ENCODE peak calls at places on chromosomes 3 and 15, in seven cellular contexts. One of them, this sample, is unnamed.

GRCh38 chr3:196288141-196288460 is 575 bp upstream of the PCYT1A start:
- DNase-seq in left ventricle myocardium inferior: no peak
- DNase-seq in lower lobe of right lung: no peak
- DNase-seq in nephron progenitor cell: no peak
- DNase-seq in EH: peak
- DNase-seq in EL: peak
- DNase-seq in AG08396: no peak
- DNase-seq in this sample: no peak

GRCh38 chr3:52525666-52526065 is 8.0 kb downstream of the NT5DC2 start:
- DNase-seq in AG08396: no peak
- DNase-seq in left ventricle myocardium inferior: no peak
- DNase-seq in lower lobe of right lung: peak
- DNase-seq in EL: no peak
- DNase-seq in nephron progenitor cell: no peak
- DNase-seq in EH: no peak
- DNase-seq in this sample: no peak

GRCh38 chr15:85531083-85531482 is 150.7 kb downstream of the AKAP13 start:
- DNase-seq in AG08396: no peak
- DNase-seq in lower lobe of right lung: no peak
- DNase-seq in nephron progenitor cell: no peak
- DNase-seq in EH: peak
- DNase-seq in EL: peak
- DNase-seq in left ventricle myocardium inferior: no peak
- DNase-seq in this sample: no peak

GRCh38 chr3:72329354-72329753 is 518.9 kb downstream of the SHQ1 start:
- DNase-seq in AG08396: peak
- DNase-seq in EH: peak
- DNase-seq in lower lobe of right lung: no peak
- DNase-seq in EL: no peak
- DNase-seq in nephron progenitor cell: no peak
- DNase-seq in left ventricle myocardium inferior: peak
- DNase-seq in this sample: no peak

GRCh38 chr3:159761826-159762225 is 226.8 kb upstream of the IL12A start:
- DNase-seq in left ventricle myocardium inferior: no peak
- DNase-seq in AG08396: no peak
- DNase-seq in EL: no peak
- DNase-seq in nephron progenitor cell: no peak
- DNase-seq in lower lobe of right lung: no peak
- DNase-seq in EH: no peak
- DNase-seq in this sample: no peak

GRCh38 chr3:41169038-41169437 is 30.3 kb upstream of the CTNNB1 start:
- DNase-seq in lower lobe of right lung: no peak
- DNase-seq in AG08396: no peak
- DNase-seq in nephron progenitor cell: no peak
- DNase-seq in EH: peak
- DNase-seq in EL: no peak
- DNase-seq in left ventricle myocardium inferior: no peak
- DNase-seq in this sample: no peak

GRCh38 chr15:76073554-76073953 is 13.8 kb downstream of the TMEM266 start:
- DNase-seq in nephron progenitor cell: no peak
- DNase-seq in lower lobe of right lung: no peak
- DNase-seq in EL: peak
- DNase-seq in left ventricle myocardium inferior: no peak
- DNase-seq in AG08396: no peak
- DNase-seq in EH: peak
- DNase-seq in this sample: no peak

GRCh38 chr15:25185156-25185710 is 230.4 kb downstream of the SNRPN start:
- DNase-seq in left ventricle myocardium inferior: peak
- DNase-seq in nephron progenitor cell: no peak
- DNase-seq in AG08396: no peak
- DNase-seq in EH: no peak
- DNase-seq in lower lobe of right lung: peak
- DNase-seq in EL: no peak
- DNase-seq in this sample: no peak

GRCh38 chr15:80710635-80711553 is 15.8 kb downstream of the ABHD17C start:
- DNase-seq in EL: peak
- DNase-seq in left ventricle myocardium inferior: no peak
- DNase-seq in EH: peak
- DNase-seq in AG08396: no peak
- DNase-seq in lower lobe of right lung: no peak
- DNase-seq in nephron progenitor cell: no peak
- DNase-seq in this sample: no peak

GRCh38 chr3:126340943-126341754 is 16.1 kb downstream of the KLF15 start:
- DNase-seq in nephron progenitor cell: no peak
- DNase-seq in lower lobe of right lung: peak
- DNase-seq in AG08396: no peak
- DNase-seq in EL: no peak
- DNase-seq in left ventricle myocardium inferior: no peak
- DNase-seq in EH: no peak
- DNase-seq in this sample: peak

GRCh38 chr3:122057676-122058075 is 2.5 kb downstream of the CD86 start:
- DNase-seq in left ventricle myocardium inferior: no peak
- DNase-seq in lower lobe of right lung: no peak
- DNase-seq in nephron progenitor cell: no peak
- DNase-seq in EL: no peak
- DNase-seq in EH: no peak
- DNase-seq in AG08396: no peak
- DNase-seq in this sample: no peak

GRCh38 chr15:68022061-68022460 is 32.1 kb upstream of the PIAS1 start:
- DNase-seq in left ventricle myocardium inferior: peak
- DNase-seq in EH: no peak
- DNase-seq in EL: no peak
- DNase-seq in lower lobe of right lung: peak
- DNase-seq in nephron progenitor cell: no peak
- DNase-seq in AG08396: no peak
- DNase-seq in this sample: peak

GRCh38 chr15:75061272-75061671 is 37.9 kb downstream of the PPCDC start:
- DNase-seq in left ventricle myocardium inferior: no peak
- DNase-seq in AG08396: no peak
- DNase-seq in nephron progenitor cell: no peak
- DNase-seq in EL: peak
- DNase-seq in EH: peak
- DNase-seq in lower lobe of right lung: no peak
- DNase-seq in this sample: no peak

GRCh38 chr15:58182460-58183163 is 44.4 kb downstream of the AQP9 start:
- DNase-seq in AG08396: peak
- DNase-seq in left ventricle myocardium inferior: peak
- DNase-seq in lower lobe of right lung: no peak
- DNase-seq in nephron progenitor cell: peak
- DNase-seq in EL: peak
- DNase-seq in EH: peak
- DNase-seq in this sample: peak

GRCh38 chr15:51776952-51777574 is 25.7 kb downstream of the TMOD2 start:
- DNase-seq in EH: peak
- DNase-seq in EL: peak
- DNase-seq in lower lobe of right lung: no peak
- DNase-seq in left ventricle myocardium inferior: no peak
- DNase-seq in AG08396: peak
- DNase-seq in nephron progenitor cell: peak
- DNase-seq in this sample: peak

GRCh38 chr15:57751177-57751800 is 44.8 kb downstream of the POLR2M start:
- DNase-seq in EL: peak
- DNase-seq in AG08396: peak
- DNase-seq in EH: peak
- DNase-seq in left ventricle myocardium inferior: no peak
- DNase-seq in lower lobe of right lung: no peak
- DNase-seq in nephron progenitor cell: no peak
- DNase-seq in this sample: no peak

GRCh38 chr3:69747511-69748248 is 8.4 kb downstream of the MITF start:
- DNase-seq in nephron progenitor cell: no peak
- DNase-seq in EL: peak
- DNase-seq in left ventricle myocardium inferior: no peak
- DNase-seq in lower lobe of right lung: no peak
- DNase-seq in AG08396: no peak
- DNase-seq in EH: peak
- DNase-seq in this sample: no peak

GRCh38 chr15:39657714-39658113 is 76.8 kb downstream of the THBS1 start:
- DNase-seq in AG08396: peak
- DNase-seq in lower lobe of right lung: no peak
- DNase-seq in EL: peak
- DNase-seq in left ventricle myocardium inferior: no peak
- DNase-seq in EH: peak
- DNase-seq in nephron progenitor cell: no peak
- DNase-seq in this sample: no peak

GRCh38 chr15:70347321-70347720 is 249.6 kb upstream of the TLE3 start:
- DNase-seq in left ventricle myocardium inferior: no peak
- DNase-seq in nephron progenitor cell: no peak
- DNase-seq in lower lobe of right lung: no peak
- DNase-seq in AG08396: no peak
- DNase-seq in EH: no peak
- DNase-seq in EL: no peak
- DNase-seq in this sample: no peak

GRCh38 chr3:160668454-160668853 is 8.5 kb upstream of the ARL14 start:
- DNase-seq in EH: no peak
- DNase-seq in AG08396: no peak
- DNase-seq in nephron progenitor cell: no peak
- DNase-seq in left ventricle myocardium inferior: no peak
- DNase-seq in EL: no peak
- DNase-seq in lower lobe of right lung: no peak
- DNase-seq in this sample: no peak

GRCh38 chr15:56148099-56148498 is 95.6 kb downstream of the RFX7 start:
- DNase-seq in left ventricle myocardium inferior: no peak
- DNase-seq in EH: no peak
- DNase-seq in EL: no peak
- DNase-seq in AG08396: no peak
- DNase-seq in lower lobe of right lung: no peak
- DNase-seq in nephron progenitor cell: no peak
- DNase-seq in this sample: no peak

GRCh38 chr15:69593981-69594966 is 141.7 kb downstream of the RPLP1 start:
- DNase-seq in lower lobe of right lung: peak
- DNase-seq in AG08396: peak
- DNase-seq in left ventricle myocardium inferior: peak
- DNase-seq in EL: no peak
- DNase-seq in nephron progenitor cell: no peak
- DNase-seq in EH: peak
- DNase-seq in this sample: peak

GRCh38 chr15:101070502-101071273 is 151.5 kb downstream of the LRRK1 start:
- DNase-seq in EL: peak
- DNase-seq in AG08396: peak
- DNase-seq in lower lobe of right lung: peak
- DNase-seq in left ventricle myocardium inferior: no peak
- DNase-seq in nephron progenitor cell: no peak
- DNase-seq in EH: peak
- DNase-seq in this sample: no peak

GRCh38 chr3:171284308-171285075 is 175.7 kb downstream of the TNIK start:
- DNase-seq in EL: peak
- DNase-seq in left ventricle myocardium inferior: no peak
- DNase-seq in AG08396: peak
- DNase-seq in lower lobe of right lung: no peak
- DNase-seq in nephron progenitor cell: no peak
- DNase-seq in EH: peak
- DNase-seq in this sample: no peak

GRCh38 chr15:62895139-62895866 is 147.2 kb upstream of the TPM1 start:
- DNase-seq in AG08396: no peak
- DNase-seq in EH: peak
- DNase-seq in left ventricle myocardium inferior: no peak
- DNase-seq in lower lobe of right lung: no peak
- DNase-seq in EL: peak
- DNase-seq in nephron progenitor cell: no peak
- DNase-seq in this sample: no peak

GRCh38 chr3:137385922-137386321 is 378.2 kb upstream of the SOX14 start:
- DNase-seq in lower lobe of right lung: no peak
- DNase-seq in EH: no peak
- DNase-seq in EL: no peak
- DNase-seq in left ventricle myocardium inferior: no peak
- DNase-seq in AG08396: no peak
- DNase-seq in nephron progenitor cell: no peak
- DNase-seq in this sample: no peak

GRCh38 chr15:40768492-40769309 is 1.1 kb upstream of the C15orf62 start:
- DNase-seq in lower lobe of right lung: peak
- DNase-seq in left ventricle myocardium inferior: no peak
- DNase-seq in AG08396: no peak
- DNase-seq in nephron progenitor cell: no peak
- DNase-seq in EL: no peak
- DNase-seq in EH: no peak
- DNase-seq in this sample: no peak

GRCh38 chr15:41169784-41170183 is 53.7 kb upstream of the INO80 start:
- DNase-seq in EH: no peak
- DNase-seq in lower lobe of right lung: peak
- DNase-seq in nephron progenitor cell: no peak
- DNase-seq in EL: no peak
- DNase-seq in left ventricle myocardium inferior: no peak
- DNase-seq in AG08396: no peak
- DNase-seq in this sample: no peak

GRCh38 chr3:70108072-70108471 is 108.5 kb downstream of the SAMMSON start:
- DNase-seq in lower lobe of right lung: peak
- DNase-seq in left ventricle myocardium inferior: no peak
- DNase-seq in EH: peak
- DNase-seq in EL: peak
- DNase-seq in nephron progenitor cell: peak
- DNase-seq in AG08396: peak
- DNase-seq in this sample: no peak

GRCh38 chr3:52813810-52814209 is 16.7 kb downstream of the ITIH4 start:
- DNase-seq in nephron progenitor cell: no peak
- DNase-seq in lower lobe of right lung: no peak
- DNase-seq in AG08396: no peak
- DNase-seq in left ventricle myocardium inferior: no peak
- DNase-seq in EH: no peak
- DNase-seq in EL: no peak
- DNase-seq in this sample: no peak

GRCh38 chr15:90799639-90800038 is 68.7 kb upstream of the FURIN start:
- DNase-seq in EH: no peak
- DNase-seq in AG08396: no peak
- DNase-seq in nephron progenitor cell: no peak
- DNase-seq in EL: no peak
- DNase-seq in lower lobe of right lung: no peak
- DNase-seq in left ventricle myocardium inferior: no peak
- DNase-seq in this sample: no peak

GRCh38 chr3:9615003-9615628 is 34.2 kb upstream of the MTMR14 start:
- DNase-seq in EH: no peak
- DNase-seq in lower lobe of right lung: no peak
- DNase-seq in left ventricle myocardium inferior: no peak
- DNase-seq in EL: no peak
- DNase-seq in AG08396: no peak
- DNase-seq in nephron progenitor cell: no peak
- DNase-seq in this sample: no peak

GRCh38 chr15:81317642-81318017 is 6.3 kb downstream of the STARD5 start:
- DNase-seq in left ventricle myocardium inferior: no peak
- DNase-seq in EH: no peak
- DNase-seq in EL: no peak
- DNase-seq in AG08396: no peak
- DNase-seq in nephron progenitor cell: no peak
- DNase-seq in lower lobe of right lung: no peak
- DNase-seq in this sample: no peak

GRCh38 chr15:94631608-94632007 is 400.2 kb downstream of the MCTP2 start:
- DNase-seq in EL: no peak
- DNase-seq in lower lobe of right lung: no peak
- DNase-seq in EH: no peak
- DNase-seq in left ventricle myocardium inferior: no peak
- DNase-seq in AG08396: no peak
- DNase-seq in nephron progenitor cell: no peak
- DNase-seq in this sample: no peak

GRCh38 chr3:46993986-46994385 is 14.5 kb downstream of the NBEAL2 start:
- DNase-seq in EL: no peak
- DNase-seq in AG08396: no peak
- DNase-seq in left ventricle myocardium inferior: no peak
- DNase-seq in lower lobe of right lung: peak
- DNase-seq in EH: no peak
- DNase-seq in nephron progenitor cell: no peak
- DNase-seq in this sample: peak

GRCh38 chr3:62954579-62954978 is 79.4 kb upstream of the CADPS start:
- DNase-seq in EH: peak
- DNase-seq in lower lobe of right lung: no peak
- DNase-seq in nephron progenitor cell: no peak
- DNase-seq in EL: no peak
- DNase-seq in AG08396: no peak
- DNase-seq in left ventricle myocardium inferior: no peak
- DNase-seq in this sample: no peak

GRCh38 chr3:125128861-125129501 is 73.2 kb upstream of the HEG1 start:
- DNase-seq in left ventricle myocardium inferior: no peak
- DNase-seq in EL: peak
- DNase-seq in EH: peak
- DNase-seq in lower lobe of right lung: peak
- DNase-seq in nephron progenitor cell: no peak
- DNase-seq in AG08396: peak
- DNase-seq in this sample: no peak

GRCh38 chr3:143188881-143189280 is 69.3 kb downstream of the CHST2 start:
- DNase-seq in EH: no peak
- DNase-seq in AG08396: no peak
- DNase-seq in EL: no peak
- DNase-seq in lower lobe of right lung: no peak
- DNase-seq in nephron progenitor cell: no peak
- DNase-seq in left ventricle myocardium inferior: no peak
- DNase-seq in this sample: no peak